ENCODE peak calls at places on chromosomes 11 and 22, in eight cellular contexts. K is A549, Q is skeletal muscle cell, N is GM23248, D is smooth muscle cell of the brain vasculature, P is right lobe of liver, I is A172, J is Daoy. O is an unnamed sample.

GRCh38 chr11:125276635-125277008 is 112.1 kb downstream of the PKNOX2 start:
- DNase-seq in K (no peak), Q (no peak), N (no peak), D (no peak), P (no peak), I (no peak), J (no peak), O (no peak)

GRCh38 chr22:50398698-50399648 is 55.8 kb downstream of the PPP6R2 start:
- DNase-seq in K (peak), Q (no peak), N (no peak), D (no peak), P (no peak), I (no peak), J (no peak), O (no peak)

GRCh38 chr11:84250834-84251613 is 964.9 kb upstream of the CCDC90B start:
- DNase-seq in K (no peak), Q (no peak), N (no peak), D (no peak), P (no peak), I (no peak), J (no peak), O (no peak)

GRCh38 chr11:108863528-108863927 is 198.7 kb downstream of the DDX10 start:
- DNase-seq in K (no peak), Q (no peak), N (no peak), D (no peak), P (no peak), I (no peak), J (no peak), O (no peak)

GRCh38 chr11:1653541-1654387 is 24.2 kb downstream of the KRTAP5-5 start:
- DNase-seq in K (no peak), Q (no peak), N (no peak), D (no peak), P (no peak), I (no peak), J (no peak), O (no peak)

GRCh38 chr22:44057411-44057987 is 33.4 kb downstream of the PARVB start:
- DNase-seq in K (no peak), Q (peak), N (peak), D (no peak), P (no peak), I (no peak), J (no peak), O (peak)

GRCh38 chr11:14075118-14075601 is 112.6 kb downstream of the SPON1 start:
- DNase-seq in K (no peak), Q (no peak), N (peak), D (no peak), P (no peak), I (peak), J (peak), O (peak)

GRCh38 chr11:124796312-124796711 is 3.9 kb downstream of the MSANTD2 start:
- DNase-seq in K (no peak), Q (no peak), N (no peak), D (no peak), P (no peak), I (no peak), J (no peak), O (no peak)

GRCh38 chr11:102430158-102430836 is 22.3 kb downstream of the TMEM123 start:
- DNase-seq in K (no peak), Q (peak), N (peak), D (no peak), P (no peak), I (no peak), J (no peak), O (peak)

GRCh38 chr11:122232985-122233384 is 117.0 kb upstream of the BLID start:
- DNase-seq in K (no peak), Q (no peak), N (no peak), D (no peak), P (no peak), I (no peak), J (peak), O (no peak)

GRCh38 chr11:98545544-98546175 is 475.1 kb upstream of the CNTN5 start:
- DNase-seq in K (no peak), Q (no peak), N (no peak), D (no peak), P (no peak), I (no peak), J (no peak), O (no peak)

GRCh38 chr11:46514370-46514769 is 79.5 kb downstream of the AMBRA1 start:
- DNase-seq in K (no peak), Q (no peak), N (no peak), D (no peak), P (no peak), I (no peak), J (no peak), O (no peak)

GRCh38 chr11:96246718-96247540 is 96.1 kb downstream of the MAML2 start:
- DNase-seq in K (peak), Q (peak), N (peak), D (no peak), P (no peak), I (no peak), J (peak), O (peak)

GRCh38 chr22:37401401-37401859 is 25.8 kb downstream of the ELFN2 start:
- DNase-seq in K (no peak), Q (peak), N (peak), D (peak), P (no peak), I (no peak), J (no peak), O (no peak)

GRCh38 chr11:93494341-93494740 is 48.9 kb downstream of the SMCO4 start:
- DNase-seq in K (no peak), Q (no peak), N (no peak), D (no peak), P (no peak), I (peak), J (peak), O (no peak)